ENCODE peak calls at places on chromosomes 5 and 9, in eight cellular contexts. P is Panc1, S is HCT116, K is HepG2, I is K562, G is GM23338, B is upper lobe of left lung, Z is GM12878. Y is an unnamed sample. For H3K27me3, the result is how much of the 10 kb centered on the place peaks cover.

GRCh38 chr5:26942481-26942880 is 95.9 kb downstream of the CDH9 start:
- ATAC-seq in S (no peak), G (no peak), P (no peak), K (no peak), B (no peak), I (no peak), Z (no peak), Y (no peak)

GRCh38 chr5:146765089-146765832 is 113.3 kb downstream of the PPP2R2B start:
- ATAC-seq in S (no peak), K (no peak), I (no peak), Z (peak), G (no peak), B (no peak), P (no peak), Y (no peak)

GRCh38 chr9:110241491-110242321 is 14.6 kb downstream of the TXN start:
- ATAC-seq in K (peak), B (peak), Z (peak), P (no peak), S (peak), I (peak), G (no peak), Y (no peak)

GRCh38 chr5:95794070-95794516 is 28.4 kb downstream of the GLRX start:
- ATAC-seq in G (peak), K (no peak), Z (no peak), I (no peak), B (no peak), S (no peak), P (no peak), Y (no peak)

GRCh38 chr5:155148694-155149093 is 135.1 kb downstream of the KIF4B start:
- ATAC-seq in B (no peak), G (no peak), Z (peak), P (no peak), I (no peak), K (no peak), S (no peak), Y (no peak)

GRCh38 chr5:172312286-172312685 is 28.7 kb upstream of the UBTD2 start:
- ATAC-seq in S (no peak), I (no peak), P (no peak), B (no peak), K (no peak), G (no peak), Z (no peak), Y (no peak)

GRCh38 chr5:147482426-147483196 is 27.3 kb downstream of the DPYSL3 start:
- ATAC-seq in Z (peak), G (no peak), K (no peak), I (no peak), B (no peak), P (no peak), S (no peak), Y (no peak)

GRCh38 chr5:149002053-149002452 is 60.8 kb downstream of the SH3TC2 start:
- ATAC-seq in S (peak), K (peak), B (peak), G (peak), Z (no peak), I (no peak), P (peak), Y (no peak)

GRCh38 chr9:10265102-10265708 is 347.6 kb downstream of the PTPRD start:
- ATAC-seq in I (no peak), Z (no peak), K (no peak), G (no peak), S (no peak), P (no peak), B (no peak), Y (no peak)

GRCh38 chr5:23084815-23085214 is 231.7 kb upstream of the CDH12 start:
- ATAC-seq in G (no peak), I (no peak), B (no peak), P (no peak), S (no peak), Z (peak), K (no peak), Y (no peak)

GRCh38 chr9:117938086-117938485 is 233.9 kb downstream of the TLR4 start:
- ATAC-seq in S (no peak), G (no peak), Z (no peak), I (no peak), B (no peak), P (no peak), K (no peak), Y (no peak)

GRCh38 chr5:172886396-172886932 is 52.4 kb downstream of the ERGIC1 start:
- ATAC-seq in G (no peak), S (no peak), B (peak), P (no peak), K (no peak), I (no peak), Z (no peak), Y (no peak)

GRCh38 chr9:34783951-34784487 is 74.1 kb upstream of the CCL21 start:
- ATAC-seq in G (no peak), B (no peak), K (no peak), I (no peak), P (no peak), S (no peak), Z (peak), Y (no peak)

GRCh38 chr5:173302546-173303155 is 25.6 kb downstream of the STC2 start:
- ATAC-seq in Z (no peak), S (peak), B (no peak), I (peak), G (peak), K (peak), P (peak), Y (no peak)

GRCh38 chr5:25858019-25858418 is 1180.4 kb downstream of the CDH9 start:
- ATAC-seq in B (no peak), Z (peak), G (peak), I (no peak), S (no peak), P (no peak), K (peak), Y (no peak)

GRCh38 chr9:117414220-117414905 is 494 bp downstream of the ASTN2 start:
- ATAC-seq in K (peak), S (no peak), Z (no peak), B (no peak), I (no peak), G (peak), P (peak), Y (peak)

GRCh38 chr5:169201597-169201996 is 99.3 kb downstream of the SLIT3 start:
- ATAC-seq in Z (no peak), S (no peak), P (no peak), K (no peak), G (no peak), I (no peak), B (no peak), Y (no peak)

GRCh38 chr5:151132959-151133358 is 24.6 kb downstream of the ANXA6 start:
- ATAC-seq in K (no peak), B (no peak), S (no peak), I (no peak), Z (no peak), P (no peak), G (no peak), Y (no peak)

GRCh38 chr9:82495884-82496777 is 507.6 kb downstream of the SPATA31D1 start:
- ATAC-seq in B (peak), I (no peak), K (no peak), Z (no peak), S (no peak), G (no peak), P (no peak), Y (no peak)

GRCh38 chr9:28389411-28389810 is 816.1 kb upstream of the C9orf72 start:
- ATAC-seq in I (no peak), P (no peak), K (no peak), Z (no peak), S (no peak), G (no peak), B (no peak), Y (no peak)

DNA sequence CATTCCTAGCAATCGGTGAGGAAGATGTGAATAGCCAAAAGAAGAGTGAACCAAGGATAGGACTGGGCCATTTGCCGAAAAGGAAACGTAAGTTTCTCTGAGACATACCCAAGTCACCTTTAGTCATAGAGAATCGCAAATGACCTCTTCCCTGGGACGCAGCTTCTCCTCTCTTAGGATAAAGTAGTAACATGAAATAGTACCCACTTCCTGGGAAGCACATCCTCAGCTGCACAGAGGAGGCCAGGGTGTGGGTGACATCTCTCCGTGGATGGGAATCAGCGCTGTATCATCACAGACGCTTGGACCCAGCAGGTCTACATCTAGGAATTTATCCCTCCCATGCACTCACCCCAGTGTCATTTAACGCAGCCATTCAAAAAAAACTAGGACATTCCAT is 120.9 kb upstream of the PHYKPL start:
- ATAC-seq in P (no peak), I (no peak), B (no peak), S (no peak), K (no peak), Z (no peak), G (no peak), Y (no peak)
- H3K27me3 ChIP-seq in P (under half), I (half or more), B (under half), S (under half), K (under half), Z (under half), G (under half), Y (under half)

GRCh38 chr5:107668933-107669542 is 1.7 kb downstream of the EFNA5 start:
- ATAC-seq in S (no peak), Z (no peak), P (peak), B (no peak), I (no peak), G (peak), K (no peak), Y (no peak)

GRCh38 chr5:107670927-107671741 is at the start of gene EFNA5:
- ATAC-seq in S (peak), P (peak), I (no peak), B (no peak), G (peak), Z (peak), K (no peak), Y (no peak)

GRCh38 chr5:107670028-107670926 is 460 bp downstream of the EFNA5 start:
- ATAC-seq in S (peak), I (no peak), B (peak), Z (peak), G (peak), K (no peak), P (peak), Y (no peak)

GRCh38 chr5:107668154-107668932 is 2.4 kb downstream of the EFNA5 start:
- ATAC-seq in I (no peak), G (no peak), Z (no peak), P (no peak), S (no peak), K (no peak), B (no peak), Y (no peak)

GRCh38 chr5:107669543-107670027 is 1.2 kb downstream of the EFNA5 start:
- ATAC-seq in S (no peak), B (no peak), I (no peak), G (peak), K (no peak), Z (peak), P (peak), Y (no peak)
- TF ChIP-seq POLR2AphosphoS5 in S (no peak), B (no peak), I (no peak), G (peak), K (no peak), Z (no peak), P (no peak), Y (peak)

GRCh38 chr5:132778129-132778528 is 1.1 kb upstream of the SEPTIN8 start:
- ATAC-seq in P (no peak), Z (no peak), G (peak), K (no peak), I (no peak), B (no peak), S (no peak), Y (no peak)
- H3K27me3 ChIP-seq in P (under half), Z (under half), G (half or more), K (under half), I (under half), B (under half), S (under half), Y (under half)

GRCh38 chr9:99399476-99399875 is 177.4 kb downstream of the SEC61B start:
- ATAC-seq in B (no peak), Z (no peak), S (no peak), P (no peak), G (no peak), I (no peak), K (no peak), Y (no peak)

GRCh38 chr9:99389087-99390033 is 167.3 kb downstream of the SEC61B start:
- ATAC-seq in P (no peak), S (peak), G (no peak), Z (no peak), K (no peak), I (peak), B (no peak), Y (no peak)

GRCh38 chr9:99398241-99398640 is 176.2 kb downstream of the SEC61B start:
- ATAC-seq in Z (no peak), P (no peak), I (no peak), K (no peak), B (no peak), G (no peak), S (no peak), Y (no peak)

GRCh38 chr9:99391937-99392574 is 170.0 kb downstream of the SEC61B start:
- ATAC-seq in K (no peak), B (no peak), S (no peak), Z (no peak), I (no peak), P (no peak), G (no peak), Y (no peak)

DNA sequence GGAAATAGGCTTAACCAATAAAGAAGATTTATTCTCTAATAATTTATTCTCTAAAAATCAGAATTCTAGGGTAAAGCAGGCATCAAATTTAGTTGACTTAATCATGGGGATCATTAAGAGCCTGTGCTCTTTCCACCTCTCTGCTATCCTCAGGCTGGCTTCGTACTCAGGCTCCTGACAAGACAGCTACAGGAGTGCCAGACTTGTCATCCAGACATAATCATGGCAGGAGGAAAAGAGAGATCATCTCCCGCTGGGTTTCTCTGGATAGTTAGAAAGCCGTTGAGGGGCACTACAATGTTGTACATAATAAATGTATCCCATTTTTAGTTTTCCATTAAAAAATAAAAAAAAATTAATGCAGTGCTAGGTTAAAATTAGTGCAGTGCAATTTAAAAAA is 171.9 kb downstream of the SEC61B start:
- ATAC-seq in S (no peak), G (no peak), K (no peak), P (no peak), I (no peak), B (no peak), Z (no peak), Y (no peak)
- TF ChIP-seq POLR2AphosphoS5 in S (no peak), G (no peak), K (no peak), P (no peak), I (no peak), B (no peak), Z (no peak), Y (no peak)

GRCh38 chr5:80957031-80957761 is 3.0 kb upstream of the RASGRF2 start:
- ATAC-seq in B (no peak), K (no peak), P (no peak), I (no peak), S (no peak), Z (no peak), G (peak), Y (no peak)
- H3K27me3 ChIP-seq in B (under half), K (under half), P (under half), I (under half), S (under half), Z (under half), G (under half), Y (half or more)

GRCh38 chr5:76535577-76535976 is 87.6 kb downstream of the F2RL2 start:
- ATAC-seq in Z (no peak), K (no peak), I (no peak), B (no peak), G (peak), S (no peak), P (no peak), Y (no peak)

GRCh38 chr5:76542887-76543690 is 80.1 kb downstream of the F2RL2 start:
- ATAC-seq in K (no peak), I (peak), G (peak), Z (no peak), B (peak), P (no peak), S (no peak), Y (peak)

GRCh38 chr5:76532061-76532460 is 91.1 kb downstream of the F2RL2 start:
- ATAC-seq in B (no peak), G (no peak), I (no peak), Z (no peak), S (no peak), K (no peak), P (no peak), Y (no peak)

GRCh38 chr5:76542236-76542635 is 81.0 kb downstream of the F2RL2 start:
- ATAC-seq in Z (no peak), K (no peak), P (no peak), B (no peak), G (no peak), I (no peak), S (no peak), Y (no peak)

DNA sequence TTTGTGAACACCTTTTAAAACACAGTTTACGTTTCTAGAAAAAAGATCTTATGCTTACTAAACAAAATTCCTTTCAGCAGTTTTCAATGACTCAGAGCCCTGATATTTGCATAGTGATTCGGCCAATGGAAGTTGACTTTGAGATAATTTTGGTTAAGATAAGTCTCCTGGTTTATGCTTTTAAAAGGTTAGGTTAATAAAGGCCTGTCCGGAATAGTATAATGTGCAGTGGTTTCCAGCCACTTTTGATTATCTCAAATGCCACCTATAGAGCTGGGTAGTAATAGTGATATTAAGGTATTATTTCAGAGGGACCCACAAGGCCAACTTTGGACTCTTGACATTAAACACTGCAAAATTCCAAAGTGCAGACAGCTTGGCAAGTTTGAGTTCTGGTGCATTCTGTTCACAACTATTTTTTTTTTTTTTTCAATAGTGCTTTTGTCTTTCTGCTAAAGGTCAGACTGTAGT is 86.1 kb downstream of the F2RL2 start:
- ATAC-seq in S (no peak), P (no peak), B (no peak), K (peak), Z (no peak), I (no peak), G (no peak), Y (no peak)
- TF ChIP-seq POLR2AphosphoS5 in S (no peak), P (no peak), B (no peak), K (no peak), Z (no peak), I (no peak), G (no peak), Y (no peak)

GRCh38 chr5:1366514-1366913 is 21.6 kb upstream of the CLPTM1L start:
- ATAC-seq in G (no peak), I (no peak), S (no peak), B (no peak), K (no peak), P (no peak), Z (peak), Y (no peak)
- H3K27me3 ChIP-seq in G (under half), I (half or more), S (under half), B (under half), K (half or more), P (under half), Z (under half), Y (half or more)

Y was measured in gastroesophageal sphincter.